ENCODE peak calls at places on chromosome 16, in six cellular contexts. One of them, this sample, is unnamed.

GRCh38 chr16:14527411-14528044 is 102.5 kb downstream of the PARN start:
- DNase-seq in transverse colon: no peak
- DNase-seq in testis: peak; percentile 47
- DNase-seq in prostate gland: no peak
- DNase-seq in left ventricle myocardium inferior: no peak
- DNase-seq in Peyer's patch: no peak
- DNase-seq in this sample: no peak

GRCh38 chr16:80300876-80301275 is 239.9 kb upstream of the DYNLRB2 start:
- DNase-seq in left ventricle myocardium inferior: no peak
- DNase-seq in Peyer's patch: no peak
- DNase-seq in transverse colon: no peak
- DNase-seq in testis: no peak
- DNase-seq in prostate gland: no peak
- DNase-seq in this sample: no peak

GRCh38 chr16:14486520-14487303 is 143.3 kb downstream of the PARN start:
- DNase-seq in prostate gland: peak; percentile 85
- DNase-seq in transverse colon: peak; percentile 82
- DNase-seq in testis: peak; percentile 92
- DNase-seq in left ventricle myocardium inferior: peak; percentile 76
- DNase-seq in Peyer's patch: peak; percentile 31
- DNase-seq in this sample: peak; percentile 88

GRCh38 chr16:57001026-57001669 is 11.8 kb downstream of the NLRC5 start:
- DNase-seq in prostate gland: no peak
- DNase-seq in transverse colon: no peak
- DNase-seq in testis: no peak
- DNase-seq in left ventricle myocardium inferior: no peak
- DNase-seq in Peyer's patch: no peak
- DNase-seq in this sample: no peak

GRCh38 chr16:84502581-84502980 is 1.9 kb downstream of the MEAK7 start:
- DNase-seq in transverse colon: no peak
- DNase-seq in prostate gland: no peak
- DNase-seq in Peyer's patch: no peak
- DNase-seq in testis: no peak
- DNase-seq in left ventricle myocardium inferior: no peak
- DNase-seq in this sample: no peak

GRCh38 chr16:3578121-3578520 is 918 bp upstream of the NLRC3 start:
- DNase-seq in left ventricle myocardium inferior: no peak
- DNase-seq in prostate gland: no peak
- DNase-seq in transverse colon: peak; percentile 14
- DNase-seq in Peyer's patch: peak; percentile 68
- DNase-seq in testis: no peak
- DNase-seq in this sample: no peak

GRCh38 chr16:85149776-85150175 is 37.5 kb upstream of the CIBAR2 start:
- DNase-seq in prostate gland: peak; percentile 67
- DNase-seq in left ventricle myocardium inferior: peak; percentile 80
- DNase-seq in testis: peak; percentile 75
- DNase-seq in transverse colon: no peak
- DNase-seq in Peyer's patch: no peak
- DNase-seq in this sample: no peak

GRCh38 chr16:81415757-81416156 is 28.9 kb upstream of the CMIP start:
- DNase-seq in testis: no peak
- DNase-seq in left ventricle myocardium inferior: no peak
- DNase-seq in prostate gland: no peak
- DNase-seq in transverse colon: no peak
- DNase-seq in Peyer's patch: no peak
- DNase-seq in this sample: no peak

GRCh38 chr16:77227745-77228144 is 28.5 kb downstream of the SYCE1L start:
- DNase-seq in left ventricle myocardium inferior: no peak
- DNase-seq in Peyer's patch: no peak
- DNase-seq in testis: no peak
- DNase-seq in transverse colon: no peak
- DNase-seq in prostate gland: no peak
- DNase-seq in this sample: no peak

GRCh38 chr16:19745286-19746018 is 27.4 kb downstream of the IQCK start:
- DNase-seq in transverse colon: no peak
- DNase-seq in Peyer's patch: no peak
- DNase-seq in left ventricle myocardium inferior: no peak
- DNase-seq in prostate gland: no peak
- DNase-seq in testis: no peak
- DNase-seq in this sample: no peak

DNA sequence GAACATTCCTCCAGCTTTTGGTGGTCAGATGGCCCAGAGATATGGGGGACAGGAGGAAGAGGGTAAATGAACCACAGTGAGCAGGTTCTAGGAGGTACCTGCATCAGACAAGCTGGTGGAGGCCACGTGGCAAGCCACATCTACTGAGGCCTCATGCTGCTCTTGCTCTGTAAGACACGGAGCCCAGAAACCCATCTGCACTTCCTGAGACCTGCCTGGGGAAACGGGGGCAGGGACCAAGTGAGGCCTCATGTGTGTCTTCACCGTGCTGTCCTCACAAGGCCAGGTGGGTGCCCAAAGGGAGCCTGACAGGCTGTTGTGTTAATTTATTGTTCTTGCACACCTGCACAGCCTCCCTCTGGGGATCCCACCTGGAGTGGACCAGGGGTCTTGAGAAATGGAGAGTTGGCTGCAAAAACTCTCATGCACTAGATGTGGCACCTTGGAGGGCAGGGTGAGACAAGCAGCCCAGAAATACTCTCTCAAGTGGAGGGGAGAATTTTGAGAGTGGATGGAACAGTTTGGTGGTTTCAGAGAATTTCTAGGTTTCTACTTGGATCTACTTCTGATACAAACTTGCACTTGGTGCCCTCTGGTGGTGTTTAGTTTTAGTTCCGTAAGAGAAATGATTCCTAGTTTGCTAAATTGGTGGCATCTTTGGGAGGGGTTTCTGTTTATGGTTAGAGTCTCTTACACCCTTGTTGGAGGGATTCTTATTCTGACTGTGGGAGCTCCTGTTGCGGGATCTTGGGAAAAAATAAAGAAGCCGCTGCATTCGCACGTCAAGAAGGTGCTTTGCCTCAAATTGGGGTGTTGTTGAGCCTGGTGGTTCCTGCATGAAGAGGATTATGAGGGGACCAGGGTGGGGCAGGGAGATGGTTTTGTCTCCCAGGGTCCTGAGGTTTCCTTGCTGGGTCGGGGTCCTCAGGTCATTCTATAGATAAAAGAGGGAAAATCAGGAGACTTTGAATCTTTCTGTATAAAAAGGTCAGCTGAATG is 47.5 kb downstream of the SLC6A2 start:
- DNase-seq in transverse colon: no peak
- DNase-seq in prostate gland: peak; percentile 50
- DNase-seq in Peyer's patch: no peak
- DNase-seq in left ventricle myocardium inferior: no peak
- DNase-seq in testis: peak; percentile 66
- DNase-seq in this sample: peak; percentile 26
- TF ChIP-seq CTCF in transverse colon: peak; percentile 28
- TF ChIP-seq CTCF in prostate gland: peak; percentile 46
- TF ChIP-seq CTCF in Peyer's patch: peak; percentile 46
- TF ChIP-seq CTCF in left ventricle myocardium inferior: peak; percentile 64
- TF ChIP-seq CTCF in testis: peak; percentile 47
- TF ChIP-seq CTCF in this sample: peak; percentile 42

GRCh38 chr16:11038305-11038704 is 93.9 kb downstream of the CLEC16A start:
- DNase-seq in left ventricle myocardium inferior: no peak
- DNase-seq in prostate gland: no peak
- DNase-seq in transverse colon: no peak
- DNase-seq in testis: no peak
- DNase-seq in Peyer's patch: no peak
- DNase-seq in this sample: no peak
- H3K27ac ChIP-seq in left ventricle myocardium inferior: no peak overlapping the region
- H3K27ac ChIP-seq in prostate gland: no peak overlapping the region
- H3K27ac ChIP-seq in transverse colon: no peak overlapping the region
- H3K27ac ChIP-seq in testis: no peak overlapping the region
- H3K27ac ChIP-seq in Peyer's patch: no peak overlapping the region
- H3K27ac ChIP-seq in this sample: no peak overlapping the region

GRCh38 chr16:4801051-4801961 is 1.1 kb downstream of the ROGDI start:
- DNase-seq in prostate gland: no peak
- DNase-seq in left ventricle myocardium inferior: no peak
- DNase-seq in testis: no peak
- DNase-seq in transverse colon: peak; percentile 22
- DNase-seq in Peyer's patch: no peak
- DNase-seq in this sample: no peak

GRCh38 chr16:4803479-4804243 is 1.2 kb upstream of the ROGDI start:
- DNase-seq in prostate gland: no peak
- DNase-seq in left ventricle myocardium inferior: no peak
- DNase-seq in Peyer's patch: no peak
- DNase-seq in transverse colon: no peak
- DNase-seq in testis: no peak
- DNase-seq in this sample: no peak

GRCh38 chr16:4801962-4802658 is at the start of gene ROGDI:
- DNase-seq in testis: peak; percentile 86
- DNase-seq in left ventricle myocardium inferior: peak; percentile 83
- DNase-seq in Peyer's patch: peak; percentile 93
- DNase-seq in prostate gland: peak; percentile 88
- DNase-seq in transverse colon: peak; percentile 96
- DNase-seq in this sample: peak; percentile 96

GRCh38 chr16:4800290-4801041 is 2.0 kb downstream of the ROGDI start:
- DNase-seq in transverse colon: peak; percentile 80
- DNase-seq in left ventricle myocardium inferior: peak; percentile 65
- DNase-seq in Peyer's patch: peak; percentile 29
- DNase-seq in testis: peak; percentile 50
- DNase-seq in prostate gland: peak; percentile 58
- DNase-seq in this sample: peak; percentile 79

DNA sequence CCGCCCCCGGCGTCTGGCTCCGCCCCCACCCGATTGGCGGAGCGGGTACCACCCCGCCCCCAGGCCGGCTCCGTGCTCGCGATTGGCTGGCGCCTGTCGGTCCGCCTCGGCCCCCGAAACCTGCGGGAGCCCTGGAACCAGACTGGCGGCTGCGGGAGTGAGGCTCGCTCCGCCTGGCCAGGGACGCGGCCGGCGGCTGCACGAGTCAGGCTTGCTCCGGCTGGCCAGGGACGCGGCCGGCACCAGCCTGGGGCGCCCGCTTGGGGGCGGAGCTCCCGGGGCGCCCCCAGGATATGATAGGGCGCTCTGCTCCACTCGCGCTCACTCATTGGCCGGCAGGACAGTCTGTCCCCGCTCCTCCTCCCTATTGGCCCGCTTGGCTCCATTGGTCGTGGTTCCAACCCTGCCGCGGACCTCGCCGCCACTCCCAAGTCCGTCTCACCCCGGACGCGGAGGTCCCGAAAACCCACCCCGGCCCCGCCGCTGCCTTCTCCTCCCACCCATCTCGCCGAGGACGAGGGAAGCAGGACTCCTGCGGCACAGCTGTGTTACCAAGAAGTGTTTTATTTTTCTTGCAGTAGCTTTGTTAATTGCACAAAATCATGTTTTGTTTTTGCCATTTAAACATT is 340 bp upstream of the ROGDI start:
- DNase-seq in testis: peak; percentile 96
- DNase-seq in transverse colon: peak; percentile 93
- DNase-seq in Peyer's patch: peak; percentile 89
- DNase-seq in prostate gland: peak; percentile 91
- DNase-seq in left ventricle myocardium inferior: peak; percentile 94
- DNase-seq in this sample: peak; percentile 93
- TF ChIP-seq CTCF in testis: peak; percentile 38
- TF ChIP-seq CTCF in transverse colon: peak; percentile 14
- TF ChIP-seq CTCF in Peyer's patch: peak; percentile 51
- TF ChIP-seq CTCF in prostate gland: no peak
- TF ChIP-seq CTCF in left ventricle myocardium inferior: peak; percentile 54
- TF ChIP-seq CTCF in this sample: no peak

DNA sequence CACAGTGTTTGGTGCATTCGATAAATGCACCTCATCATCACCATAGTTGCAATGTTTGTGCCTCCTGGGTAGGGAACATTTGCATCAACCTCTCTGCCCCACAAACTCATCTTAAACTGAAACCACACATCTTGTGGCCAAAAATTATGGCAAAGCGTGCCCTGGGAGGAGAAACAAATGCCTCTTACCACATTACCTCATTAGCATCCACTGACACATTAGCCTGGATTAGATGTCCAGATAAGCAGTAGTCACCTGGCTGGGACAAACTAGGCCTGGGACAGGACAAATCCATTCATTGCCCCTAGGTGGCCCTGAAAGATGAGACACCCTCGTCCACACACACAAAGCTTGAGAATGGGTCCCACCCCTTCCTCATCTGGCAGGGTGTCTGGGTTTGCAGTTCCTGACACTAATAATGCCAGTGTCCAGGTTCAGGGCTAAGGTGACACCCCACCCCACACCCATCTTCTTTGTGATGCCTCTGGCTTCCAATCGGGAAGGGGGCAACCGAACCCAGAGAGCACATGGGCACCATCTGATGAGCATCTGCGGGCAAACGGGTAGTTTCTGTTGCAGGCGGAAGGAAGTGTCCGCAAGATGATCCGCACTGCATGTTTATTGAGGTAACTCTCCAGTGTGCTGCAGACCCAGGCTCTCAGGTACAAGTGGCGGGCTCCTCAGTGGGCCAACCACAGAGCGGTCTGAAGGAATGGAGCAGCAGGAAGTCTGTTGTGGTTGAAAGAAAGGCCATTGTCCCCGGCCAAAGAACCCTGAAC is 8.6 kb downstream of the XYLT1 start:
- DNase-seq in transverse colon: peak; percentile 38
- DNase-seq in Peyer's patch: peak; percentile 69
- DNase-seq in testis: no peak
- DNase-seq in left ventricle myocardium inferior: no peak
- DNase-seq in prostate gland: no peak
- DNase-seq in this sample: no peak
- H3K27ac ChIP-seq in transverse colon: no peak overlapping the region
- H3K27ac ChIP-seq in Peyer's patch: no peak overlapping the region
- H3K27ac ChIP-seq in testis: no peak overlapping the region
- H3K27ac ChIP-seq in left ventricle myocardium inferior: no peak overlapping the region
- H3K27ac ChIP-seq in prostate gland: no peak overlapping the region
- H3K27ac ChIP-seq in this sample: no peak overlapping the region

GRCh38 chr16:75555707-75556512 is at the start of gene TMEM231:
- DNase-seq in Peyer's patch: peak; percentile 97
- DNase-seq in left ventricle myocardium inferior: peak; percentile 99
- DNase-seq in prostate gland: peak; percentile 98
- DNase-seq in transverse colon: peak; percentile 98
- DNase-seq in testis: peak; percentile 99
- DNase-seq in this sample: peak; percentile 99

GRCh38 chr16:75552951-75553350 is 3.1 kb downstream of the TMEM231 start:
- DNase-seq in prostate gland: no peak
- DNase-seq in left ventricle myocardium inferior: no peak
- DNase-seq in Peyer's patch: no peak
- DNase-seq in testis: no peak
- DNase-seq in transverse colon: no peak
- DNase-seq in this sample: no peak

GRCh38 chr16:75555213-75555706 is 792 bp downstream of the TMEM231 start:
- DNase-seq in transverse colon: peak; percentile 82
- DNase-seq in prostate gland: peak; percentile 73
- DNase-seq in testis: peak; percentile 94
- DNase-seq in left ventricle myocardium inferior: peak; percentile 84
- DNase-seq in Peyer's patch: peak; percentile 44
- DNase-seq in this sample: peak; percentile 92

GRCh38 chr16:75546293-75546692 is 9.8 kb downstream of the TMEM231 start:
- DNase-seq in testis: no peak
- DNase-seq in transverse colon: no peak
- DNase-seq in left ventricle myocardium inferior: no peak
- DNase-seq in prostate gland: no peak
- DNase-seq in Peyer's patch: no peak
- DNase-seq in this sample: no peak

GRCh38 chr16:75550211-75550662 is 5.8 kb downstream of the TMEM231 start:
- DNase-seq in prostate gland: peak; percentile 20
- DNase-seq in testis: peak; percentile 59
- DNase-seq in left ventricle myocardium inferior: no peak
- DNase-seq in transverse colon: peak; percentile 72
- DNase-seq in Peyer's patch: no peak
- DNase-seq in this sample: peak; percentile 85
- TF ChIP-seq CTCF in prostate gland: no peak
- TF ChIP-seq CTCF in testis: peak; percentile 52
- TF ChIP-seq CTCF in left ventricle myocardium inferior: peak; percentile 67
- TF ChIP-seq CTCF in transverse colon: peak; percentile 39
- TF ChIP-seq CTCF in Peyer's patch: peak; percentile 90
- TF ChIP-seq CTCF in this sample: peak; percentile 56

This sample was measured in colonic mucosa.